ENCODE peak calls at places on chromosomes 6 and 20, in nine cellular contexts. One of them, this sample, is unnamed.

GRCh38 chr6:156807795-156808194 is 30.6 kb downstream of the ARID1B start:
- DNase-seq in MCF 10A: no peak
- DNase-seq in neural crest cell: no peak
- DNase-seq in GM10248: no peak
- DNase-seq in astrocyte of the spinal cord: no peak
- DNase-seq in psoas muscle: no peak
- DNase-seq in GM13976: no peak
- DNase-seq in H9: no peak
- DNase-seq in left lung: no peak
- DNase-seq in this sample: no peak

GRCh38 chr20:58223358-58223941 is 5.0 kb downstream of the ANKRD60 start:
- DNase-seq in psoas muscle: no peak
- DNase-seq in MCF 10A: no peak
- DNase-seq in neural crest cell: no peak
- DNase-seq in left lung: no peak
- DNase-seq in GM10248: no peak
- DNase-seq in astrocyte of the spinal cord: no peak
- DNase-seq in H9: no peak
- DNase-seq in GM13976: no peak
- DNase-seq in this sample: no peak

GRCh38 chr6:51303313-51303712 is 484.6 kb downstream of the TFAP2B start:
- DNase-seq in left lung: no peak
- DNase-seq in GM13976: no peak
- DNase-seq in MCF 10A: no peak
- DNase-seq in H9: no peak
- DNase-seq in GM10248: no peak
- DNase-seq in astrocyte of the spinal cord: no peak
- DNase-seq in psoas muscle: no peak
- DNase-seq in neural crest cell: no peak
- DNase-seq in this sample: no peak

GRCh38 chr20:36924167-36925045 is 27.1 kb downstream of the SAMHD1 start:
- DNase-seq in GM10248: no peak
- DNase-seq in psoas muscle: no peak
- DNase-seq in neural crest cell: no peak
- DNase-seq in H9: no peak
- DNase-seq in MCF 10A: no peak
- DNase-seq in astrocyte of the spinal cord: no peak
- DNase-seq in GM13976: no peak
- DNase-seq in left lung: no peak
- DNase-seq in this sample: no peak

GRCh38 chr6:26065952-26066380 is 21.3 kb upstream of the HFE start:
- DNase-seq in left lung: peak
- DNase-seq in GM13976: peak
- DNase-seq in H9: peak
- DNase-seq in astrocyte of the spinal cord: peak
- DNase-seq in GM10248: peak
- DNase-seq in psoas muscle: peak
- DNase-seq in MCF 10A: peak
- DNase-seq in neural crest cell: peak
- DNase-seq in this sample: peak

GRCh38 chr6:31423550-31423949 is 20.2 kb downstream of the MICA start:
- DNase-seq in neural crest cell: no peak
- DNase-seq in left lung: no peak
- DNase-seq in GM13976: no peak
- DNase-seq in astrocyte of the spinal cord: no peak
- DNase-seq in H9: no peak
- DNase-seq in MCF 10A: no peak
- DNase-seq in psoas muscle: no peak
- DNase-seq in GM10248: no peak
- DNase-seq in this sample: no peak

GRCh38 chr6:159878341-159878740 is 12.4 kb upstream of the MAS1 start:
- DNase-seq in left lung: no peak
- DNase-seq in MCF 10A: no peak
- DNase-seq in astrocyte of the spinal cord: no peak
- DNase-seq in H9: no peak
- DNase-seq in GM13976: no peak
- DNase-seq in neural crest cell: no peak
- DNase-seq in psoas muscle: no peak
- DNase-seq in GM10248: no peak
- DNase-seq in this sample: no peak

GRCh38 chr6:129966125-129966524 is 52.3 kb upstream of the L3MBTL3 start:
- DNase-seq in psoas muscle: no peak
- DNase-seq in H9: no peak
- DNase-seq in GM13976: no peak
- DNase-seq in astrocyte of the spinal cord: no peak
- DNase-seq in MCF 10A: no peak
- DNase-seq in left lung: no peak
- DNase-seq in neural crest cell: no peak
- DNase-seq in GM10248: no peak
- DNase-seq in this sample: no peak

GRCh38 chr6:14542670-14543366 is 425.2 kb downstream of the CD83 start:
- DNase-seq in neural crest cell: no peak
- DNase-seq in MCF 10A: peak
- DNase-seq in psoas muscle: no peak
- DNase-seq in GM13976: peak
- DNase-seq in left lung: no peak
- DNase-seq in astrocyte of the spinal cord: peak
- DNase-seq in H9: no peak
- DNase-seq in GM10248: peak
- DNase-seq in this sample: peak

GRCh38 chr6:150666071-150666470 is 66.4 kb downstream of the PLEKHG1 start:
- DNase-seq in neural crest cell: no peak
- DNase-seq in MCF 10A: no peak
- DNase-seq in GM13976: no peak
- DNase-seq in GM10248: no peak
- DNase-seq in left lung: peak
- DNase-seq in psoas muscle: no peak
- DNase-seq in astrocyte of the spinal cord: peak
- DNase-seq in H9: no peak
- DNase-seq in this sample: no peak

GRCh38 chr6:113927001-113927400 is 43.9 kb downstream of the HDAC2 start:
- DNase-seq in astrocyte of the spinal cord: no peak
- DNase-seq in left lung: no peak
- DNase-seq in H9: no peak
- DNase-seq in neural crest cell: no peak
- DNase-seq in GM10248: no peak
- DNase-seq in MCF 10A: no peak
- DNase-seq in psoas muscle: no peak
- DNase-seq in GM13976: no peak
- DNase-seq in this sample: no peak

GRCh38 chr20:44646641-44647274 is 4.7 kb downstream of the ADA start:
- DNase-seq in GM13976: peak
- DNase-seq in left lung: no peak
- DNase-seq in neural crest cell: no peak
- DNase-seq in GM10248: peak
- DNase-seq in MCF 10A: peak
- DNase-seq in astrocyte of the spinal cord: peak
- DNase-seq in H9: no peak
- DNase-seq in psoas muscle: no peak
- DNase-seq in this sample: peak

GRCh38 chr6:106764353-106764980 is 135.1 kb downstream of the QRSL1 start:
- DNase-seq in MCF 10A: no peak
- DNase-seq in psoas muscle: no peak
- DNase-seq in left lung: no peak
- DNase-seq in GM10248: no peak
- DNase-seq in astrocyte of the spinal cord: no peak
- DNase-seq in H9: no peak
- DNase-seq in neural crest cell: no peak
- DNase-seq in GM13976: no peak
- DNase-seq in this sample: no peak

DNA sequence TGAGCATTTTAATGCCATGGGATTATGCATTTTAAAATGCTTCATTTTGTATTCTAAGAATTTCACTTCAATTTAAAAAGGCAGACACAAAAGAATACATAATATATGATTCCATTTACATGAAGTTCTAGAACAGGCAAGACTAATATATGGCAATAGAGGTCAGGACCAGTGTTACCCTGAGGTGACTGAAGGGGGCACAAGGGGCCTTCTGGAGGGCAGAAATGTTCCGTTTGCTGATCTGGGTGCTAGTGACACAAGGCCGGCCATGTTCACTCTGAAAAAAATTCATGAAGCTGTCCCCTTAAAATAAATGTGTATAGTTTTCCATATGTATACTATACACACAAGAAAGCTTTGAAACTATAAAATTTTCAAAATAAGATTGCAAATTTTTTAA is 28.5 kb downstream of the TASP1 start:
- DNase-seq in neural crest cell: no peak
- DNase-seq in psoas muscle: no peak
- DNase-seq in MCF 10A: peak
- DNase-seq in left lung: no peak
- DNase-seq in GM13976: no peak
- DNase-seq in H9: peak
- DNase-seq in astrocyte of the spinal cord: no peak
- DNase-seq in GM10248: no peak
- DNase-seq in this sample: peak
- TF ChIP-seq CTCF in neural crest cell: peak
- TF ChIP-seq CTCF in psoas muscle: no peak
- TF ChIP-seq CTCF in MCF 10A: no peak
- TF ChIP-seq CTCF in left lung: no peak
- TF ChIP-seq CTCF in GM13976: no peak
- TF ChIP-seq CTCF in H9: peak
- TF ChIP-seq CTCF in astrocyte of the spinal cord: no peak
- TF ChIP-seq CTCF in GM10248: peak
- TF ChIP-seq CTCF in this sample: peak

DNA sequence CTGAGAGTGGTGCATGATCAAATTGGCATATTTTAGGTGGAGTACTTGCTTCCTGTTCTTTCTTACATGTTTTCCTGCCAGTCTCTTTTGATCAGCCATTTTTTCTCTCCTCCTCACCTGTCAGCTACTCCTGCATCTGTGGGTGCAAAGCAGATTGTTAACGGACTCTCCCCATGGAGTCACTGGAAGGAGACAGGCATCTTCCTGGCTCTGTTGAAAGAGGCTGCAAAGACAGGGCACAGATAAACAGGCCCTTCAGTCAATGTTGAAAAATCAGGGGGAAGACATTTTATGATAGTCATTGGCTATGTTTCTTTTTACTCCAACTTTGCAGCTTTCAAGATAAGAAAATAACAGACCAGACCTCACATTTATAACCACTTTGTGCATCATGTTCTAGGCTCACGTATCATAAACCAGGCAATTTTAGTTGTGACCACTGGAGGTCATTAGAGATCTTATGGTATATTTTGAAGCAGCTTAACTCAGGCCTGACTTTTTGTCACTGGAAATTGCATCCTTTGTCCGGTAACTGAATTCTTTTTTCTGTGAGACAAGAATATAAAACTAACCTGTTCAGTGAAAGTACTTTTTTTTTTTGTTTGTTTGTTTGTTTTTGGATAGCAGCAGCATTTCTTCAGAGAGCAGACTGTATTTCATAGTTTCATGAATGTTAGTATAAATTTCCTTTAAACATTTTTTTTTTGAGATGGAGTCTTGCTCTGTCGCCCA is 20.1 kb downstream of the ECT2L start:
- DNase-seq in neural crest cell: no peak
- DNase-seq in GM10248: peak
- DNase-seq in astrocyte of the spinal cord: peak
- DNase-seq in psoas muscle: no peak
- DNase-seq in left lung: no peak
- DNase-seq in MCF 10A: peak
- DNase-seq in H9: no peak
- DNase-seq in GM13976: peak
- DNase-seq in this sample: no peak
- TF ChIP-seq CTCF in neural crest cell: peak
- TF ChIP-seq CTCF in GM10248: peak
- TF ChIP-seq CTCF in astrocyte of the spinal cord: peak
- TF ChIP-seq CTCF in psoas muscle: peak
- TF ChIP-seq CTCF in left lung: peak
- TF ChIP-seq CTCF in MCF 10A: peak
- TF ChIP-seq CTCF in H9: peak
- TF ChIP-seq CTCF in GM13976: peak
- TF ChIP-seq CTCF in this sample: peak

GRCh38 chr6:132967871-132968270 is 153.5 kb downstream of the RPS12 start:
- DNase-seq in MCF 10A: no peak
- DNase-seq in neural crest cell: no peak
- DNase-seq in GM10248: no peak
- DNase-seq in astrocyte of the spinal cord: no peak
- DNase-seq in GM13976: no peak
- DNase-seq in psoas muscle: no peak
- DNase-seq in left lung: no peak
- DNase-seq in H9: no peak
- DNase-seq in this sample: no peak
- TF ChIP-seq CTCF in MCF 10A: no peak
- TF ChIP-seq CTCF in neural crest cell: no peak
- TF ChIP-seq CTCF in GM10248: no peak
- TF ChIP-seq CTCF in astrocyte of the spinal cord: no peak
- TF ChIP-seq CTCF in GM13976: no peak
- TF ChIP-seq CTCF in psoas muscle: no peak
- TF ChIP-seq CTCF in left lung: no peak
- TF ChIP-seq CTCF in H9: no peak
- TF ChIP-seq CTCF in this sample: no peak

GRCh38 chr6:2744206-2744771 is 6.4 kb downstream of the MYLK4 start:
- DNase-seq in astrocyte of the spinal cord: no peak
- DNase-seq in psoas muscle: peak
- DNase-seq in GM10248: no peak
- DNase-seq in left lung: no peak
- DNase-seq in GM13976: no peak
- DNase-seq in neural crest cell: no peak
- DNase-seq in MCF 10A: no peak
- DNase-seq in H9: no peak
- DNase-seq in this sample: no peak
- TF ChIP-seq CTCF in astrocyte of the spinal cord: peak
- TF ChIP-seq CTCF in psoas muscle: peak
- TF ChIP-seq CTCF in GM10248: no peak
- TF ChIP-seq CTCF in left lung: no peak
- TF ChIP-seq CTCF in GM13976: no peak
- TF ChIP-seq CTCF in neural crest cell: peak
- TF ChIP-seq CTCF in MCF 10A: peak
- TF ChIP-seq CTCF in H9: peak
- TF ChIP-seq CTCF in this sample: no peak

GRCh38 chr6:71419954-71420692 is 131.5 kb downstream of the OGFRL1 start:
- DNase-seq in MCF 10A: peak
- DNase-seq in neural crest cell: no peak
- DNase-seq in psoas muscle: peak
- DNase-seq in GM10248: peak
- DNase-seq in GM13976: peak
- DNase-seq in H9: no peak
- DNase-seq in left lung: peak
- DNase-seq in astrocyte of the spinal cord: peak
- DNase-seq in this sample: peak
- TF ChIP-seq CTCF in MCF 10A: no peak
- TF ChIP-seq CTCF in neural crest cell: peak
- TF ChIP-seq CTCF in psoas muscle: peak
- TF ChIP-seq CTCF in GM10248: no peak
- TF ChIP-seq CTCF in GM13976: no peak
- TF ChIP-seq CTCF in H9: no peak
- TF ChIP-seq CTCF in left lung: no peak
- TF ChIP-seq CTCF in astrocyte of the spinal cord: peak
- TF ChIP-seq CTCF in this sample: no peak

GRCh38 chr6:7759319-7759718 is 33.4 kb downstream of the BMP6 start:
- DNase-seq in astrocyte of the spinal cord: no peak
- DNase-seq in neural crest cell: no peak
- DNase-seq in left lung: no peak
- DNase-seq in psoas muscle: no peak
- DNase-seq in H9: no peak
- DNase-seq in GM10248: no peak
- DNase-seq in GM13976: no peak
- DNase-seq in MCF 10A: no peak
- DNase-seq in this sample: no peak
- TF ChIP-seq CTCF in astrocyte of the spinal cord: no peak
- TF ChIP-seq CTCF in neural crest cell: no peak
- TF ChIP-seq CTCF in left lung: no peak
- TF ChIP-seq CTCF in psoas muscle: no peak
- TF ChIP-seq CTCF in H9: no peak
- TF ChIP-seq CTCF in GM10248: no peak
- TF ChIP-seq CTCF in GM13976: no peak
- TF ChIP-seq CTCF in MCF 10A: no peak
- TF ChIP-seq CTCF in this sample: no peak

This sample was measured in activated CD8-positive, alpha-beta T cell treated with anti-CD3 and anti-CD28 coated beads for 36 hours.